ENCODE peak calls at places on chromosomes 13 and 19, in six cellular contexts. One of them, this sample, is unnamed.

GRCh38 chr19:7998081-7998480 is 7.4 kb downstream of the ELAVL1 start:
- DNase-seq in bronchial epithelial cell: no peak
- DNase-seq in colonic mucosa: no peak
- DNase-seq in A549: no peak
- DNase-seq in CD8-positive, alpha-beta T cell: no peak
- DNase-seq in fibroblast of mammary gland: peak; percentile 60
- DNase-seq in this sample: no peak

GRCh38 chr13:50340566-50341287 is 325.5 kb downstream of the KCNRG start:
- DNase-seq in A549: no peak
- DNase-seq in fibroblast of mammary gland: no peak
- DNase-seq in bronchial epithelial cell: no peak
- DNase-seq in CD8-positive, alpha-beta T cell: no peak
- DNase-seq in colonic mucosa: no peak
- DNase-seq in this sample: no peak

GRCh38 chr13:94328336-94329041 is 151.0 kb downstream of the DCT start:
- DNase-seq in CD8-positive, alpha-beta T cell: no peak
- DNase-seq in bronchial epithelial cell: no peak
- DNase-seq in colonic mucosa: no peak
- DNase-seq in A549: no peak
- DNase-seq in fibroblast of mammary gland: no peak
- DNase-seq in this sample: no peak

GRCh38 chr13:38804536-38804935 is 117.7 kb downstream of the FREM2 start:
- DNase-seq in colonic mucosa: no peak
- DNase-seq in bronchial epithelial cell: peak; percentile 72
- DNase-seq in A549: no peak
- DNase-seq in CD8-positive, alpha-beta T cell: no peak
- DNase-seq in fibroblast of mammary gland: peak; percentile 22
- DNase-seq in this sample: no peak

GRCh38 chr13:98484289-98485219 is 92.4 kb downstream of the STK24 start:
- DNase-seq in fibroblast of mammary gland: peak; percentile 97
- DNase-seq in CD8-positive, alpha-beta T cell: peak; percentile 31
- DNase-seq in bronchial epithelial cell: peak; percentile 99
- DNase-seq in colonic mucosa: peak; percentile 91
- DNase-seq in A549: peak; percentile 91
- DNase-seq in this sample: peak; percentile 87

GRCh38 chr19:17530586-17530985 is 19.1 kb downstream of the PGLS start:
- DNase-seq in CD8-positive, alpha-beta T cell: no peak
- DNase-seq in fibroblast of mammary gland: no peak
- DNase-seq in bronchial epithelial cell: no peak
- DNase-seq in colonic mucosa: no peak
- DNase-seq in A549: no peak
- DNase-seq in this sample: no peak

GRCh38 chr13:109140777-109141354 is 511.5 kb downstream of the MYO16 start:
- DNase-seq in A549: no peak
- DNase-seq in bronchial epithelial cell: no peak
- DNase-seq in fibroblast of mammary gland: no peak
- DNase-seq in CD8-positive, alpha-beta T cell: no peak
- DNase-seq in colonic mucosa: no peak
- DNase-seq in this sample: no peak

GRCh38 chr13:57604442-57604841 is 27.1 kb upstream of the PCDH17 start:
- DNase-seq in fibroblast of mammary gland: no peak
- DNase-seq in bronchial epithelial cell: no peak
- DNase-seq in CD8-positive, alpha-beta T cell: no peak
- DNase-seq in A549: no peak
- DNase-seq in colonic mucosa: no peak
- DNase-seq in this sample: no peak

GRCh38 chr19:30091856-30092255 is 149.8 kb downstream of the URI1 start:
- DNase-seq in fibroblast of mammary gland: no peak
- DNase-seq in bronchial epithelial cell: no peak
- DNase-seq in colonic mucosa: no peak
- DNase-seq in A549: no peak
- DNase-seq in CD8-positive, alpha-beta T cell: no peak
- DNase-seq in this sample: no peak

GRCh38 chr19:35247526-35248309 is 1.1 kb upstream of the LSR start:
- DNase-seq in fibroblast of mammary gland: no peak
- DNase-seq in bronchial epithelial cell: peak; percentile 75
- DNase-seq in colonic mucosa: peak; percentile 94
- DNase-seq in A549: peak; percentile 78
- DNase-seq in CD8-positive, alpha-beta T cell: peak; percentile 49
- DNase-seq in this sample: no peak

GRCh38 chr19:29687244-29687896 is 22.1 kb downstream of the PLEKHF1 start:
- DNase-seq in A549: no peak
- DNase-seq in fibroblast of mammary gland: peak; percentile 99
- DNase-seq in CD8-positive, alpha-beta T cell: no peak
- DNase-seq in bronchial epithelial cell: peak; percentile 79
- DNase-seq in colonic mucosa: no peak
- DNase-seq in this sample: peak; percentile 75

GRCh38 chr13:95713651-95714050 is 36.7 kb downstream of the DNAJC3 start:
- DNase-seq in CD8-positive, alpha-beta T cell: no peak
- DNase-seq in A549: no peak
- DNase-seq in colonic mucosa: no peak
- DNase-seq in fibroblast of mammary gland: peak; percentile 45
- DNase-seq in bronchial epithelial cell: peak; percentile 40
- DNase-seq in this sample: no peak

GRCh38 chr13:38415233-38415632 is 65.6 kb downstream of the UFM1 start:
- DNase-seq in bronchial epithelial cell: no peak
- DNase-seq in CD8-positive, alpha-beta T cell: no peak
- DNase-seq in A549: no peak
- DNase-seq in fibroblast of mammary gland: no peak
- DNase-seq in colonic mucosa: no peak
- DNase-seq in this sample: no peak

GRCh38 chr19:47256688-47257410 is 524 bp downstream of the CCDC9 start:
- DNase-seq in fibroblast of mammary gland: peak; percentile 98
- DNase-seq in colonic mucosa: peak; percentile 100
- DNase-seq in CD8-positive, alpha-beta T cell: peak; percentile 98
- DNase-seq in A549: peak; percentile 99
- DNase-seq in bronchial epithelial cell: peak; percentile 92
- DNase-seq in this sample: peak; percentile 92

GRCh38 chr19:17778621-17779280 is 16.2 kb upstream of the B3GNT3 start:
- DNase-seq in bronchial epithelial cell: peak; percentile 31
- DNase-seq in A549: no peak
- DNase-seq in colonic mucosa: peak; percentile 59
- DNase-seq in fibroblast of mammary gland: no peak
- DNase-seq in CD8-positive, alpha-beta T cell: no peak
- DNase-seq in this sample: no peak

GRCh38 chr13:41060723-41061074 is 610 bp upstream of the WBP4 start:
- DNase-seq in colonic mucosa: peak; percentile 79
- DNase-seq in CD8-positive, alpha-beta T cell: peak; percentile 72
- DNase-seq in fibroblast of mammary gland: peak; percentile 81
- DNase-seq in bronchial epithelial cell: peak; percentile 58
- DNase-seq in A549: peak; percentile 12
- DNase-seq in this sample: no peak

GRCh38 chr13:113490496-113491417 is at the start of gene DCUN1D2:
- DNase-seq in fibroblast of mammary gland: peak; percentile 94
- DNase-seq in CD8-positive, alpha-beta T cell: peak; percentile 68
- DNase-seq in A549: peak; percentile 76
- DNase-seq in colonic mucosa: peak; percentile 93
- DNase-seq in bronchial epithelial cell: peak; percentile 82
- DNase-seq in this sample: peak; percentile 53

GRCh38 chr19:10760268-10760944 is 42.5 kb downstream of the DNM2 start:
- DNase-seq in CD8-positive, alpha-beta T cell: no peak
- DNase-seq in A549: no peak
- DNase-seq in fibroblast of mammary gland: peak; percentile 23
- DNase-seq in bronchial epithelial cell: no peak
- DNase-seq in colonic mucosa: no peak
- DNase-seq in this sample: no peak

GRCh38 chr19:43675269-43675879 is 5.4 kb upstream of the PLAUR start:
- DNase-seq in bronchial epithelial cell: peak; percentile 99
- DNase-seq in fibroblast of mammary gland: peak; percentile 61
- DNase-seq in CD8-positive, alpha-beta T cell: no peak
- DNase-seq in A549: peak; percentile 78
- DNase-seq in colonic mucosa: peak; percentile 91
- DNase-seq in this sample: no peak

GRCh38 chr13:107681611-107682010 is 533.7 kb downstream of the LIG4 start:
- DNase-seq in fibroblast of mammary gland: no peak
- DNase-seq in A549: no peak
- DNase-seq in bronchial epithelial cell: no peak
- DNase-seq in CD8-positive, alpha-beta T cell: no peak
- DNase-seq in colonic mucosa: no peak
- DNase-seq in this sample: no peak

GRCh38 chr13:74771964-74772363 is 637.8 kb upstream of the KLF12 start:
- DNase-seq in fibroblast of mammary gland: peak; percentile 90
- DNase-seq in colonic mucosa: no peak
- DNase-seq in bronchial epithelial cell: peak; percentile 66
- DNase-seq in A549: no peak
- DNase-seq in CD8-positive, alpha-beta T cell: no peak
- DNase-seq in this sample: peak; percentile 61

GRCh38 chr13:49731766-49732165 is 40.5 kb upstream of the EBPL start:
- DNase-seq in A549: no peak
- DNase-seq in colonic mucosa: no peak
- DNase-seq in fibroblast of mammary gland: peak; percentile 87
- DNase-seq in bronchial epithelial cell: peak; percentile 71
- DNase-seq in CD8-positive, alpha-beta T cell: no peak
- DNase-seq in this sample: peak; percentile 46

GRCh38 chr19:11807099-11807380 is 7.0 kb upstream of the ZNF440 start:
- DNase-seq in A549: no peak
- DNase-seq in CD8-positive, alpha-beta T cell: no peak
- DNase-seq in colonic mucosa: no peak
- DNase-seq in fibroblast of mammary gland: no peak
- DNase-seq in bronchial epithelial cell: no peak
- DNase-seq in this sample: no peak

GRCh38 chr19:36547001-36547732 is 19.1 kb upstream of the ZNF260 start:
- DNase-seq in bronchial epithelial cell: peak; percentile 13
- DNase-seq in CD8-positive, alpha-beta T cell: no peak
- DNase-seq in colonic mucosa: no peak
- DNase-seq in A549: no peak
- DNase-seq in fibroblast of mammary gland: peak; percentile 25
- DNase-seq in this sample: no peak

GRCh38 chr19:10566658-10567410 is 1.0 kb upstream of the KRI1 start:
- DNase-seq in A549: no peak
- DNase-seq in fibroblast of mammary gland: no peak
- DNase-seq in CD8-positive, alpha-beta T cell: peak; percentile 38
- DNase-seq in colonic mucosa: peak; percentile 38
- DNase-seq in bronchial epithelial cell: no peak
- DNase-seq in this sample: no peak

DNA sequence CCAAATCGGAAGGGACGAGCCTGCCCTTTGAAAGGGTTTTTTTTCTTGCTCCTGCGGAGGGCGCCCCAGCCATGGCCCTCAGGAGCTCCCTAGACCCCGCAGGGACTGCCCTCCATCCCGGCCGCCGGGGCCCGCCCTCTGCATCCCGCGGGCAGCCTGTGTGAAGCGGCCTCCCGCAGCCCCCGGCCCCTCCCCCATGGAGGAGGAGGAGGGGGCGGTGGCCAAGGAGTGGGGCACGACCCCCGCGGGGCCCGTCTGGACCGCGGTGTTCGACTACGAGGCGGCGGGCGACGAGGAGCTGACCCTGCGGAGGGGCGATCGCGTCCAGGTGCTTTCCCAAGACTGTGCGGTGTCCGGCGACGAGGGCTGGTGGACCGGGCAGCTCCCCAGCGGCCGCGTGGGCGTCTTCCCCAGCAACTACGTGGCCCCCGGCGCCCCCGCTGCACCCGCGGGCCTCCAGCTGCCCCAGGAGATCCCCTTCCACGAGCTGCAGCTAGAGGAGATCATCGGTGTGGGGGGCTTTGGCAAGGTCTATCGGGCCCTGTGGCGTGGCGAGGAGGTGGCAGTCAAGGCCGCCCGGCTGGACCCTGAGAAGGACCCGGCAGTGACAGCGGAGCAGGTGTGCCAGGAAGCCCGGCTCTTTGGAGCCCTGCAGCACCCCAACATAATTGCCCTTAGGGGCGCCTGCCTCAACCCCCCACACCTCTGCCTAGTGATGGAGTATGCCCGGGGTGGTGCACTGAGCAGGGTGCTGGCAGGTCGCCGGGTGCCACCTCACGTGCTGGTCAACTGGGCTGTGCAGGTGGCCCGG is 815 bp downstream of the MAP3K10 start:
- DNase-seq in colonic mucosa: peak; percentile 23
- DNase-seq in A549: peak; percentile 70
- DNase-seq in CD8-positive, alpha-beta T cell: peak; percentile 6
- DNase-seq in fibroblast of mammary gland: peak; percentile 20
- DNase-seq in bronchial epithelial cell: no peak
- DNase-seq in this sample: no peak
- TF ChIP-seq CTCF in colonic mucosa: no peak
- TF ChIP-seq CTCF in A549: peak; percentile 27
- TF ChIP-seq CTCF in CD8-positive, alpha-beta T cell: no peak
- TF ChIP-seq CTCF in fibroblast of mammary gland: no peak
- TF ChIP-seq CTCF in bronchial epithelial cell: no peak
- TF ChIP-seq CTCF in this sample: no peak

GRCh38 chr13:22455036-22455435 is 725.7 kb upstream of the SGCG start:
- DNase-seq in A549: no peak
- DNase-seq in fibroblast of mammary gland: no peak
- DNase-seq in colonic mucosa: no peak
- DNase-seq in CD8-positive, alpha-beta T cell: no peak
- DNase-seq in bronchial epithelial cell: no peak
- DNase-seq in this sample: no peak

GRCh38 chr13:22449251-22449650 is 731.5 kb upstream of the SGCG start:
- DNase-seq in fibroblast of mammary gland: no peak
- DNase-seq in CD8-positive, alpha-beta T cell: no peak
- DNase-seq in A549: no peak
- DNase-seq in colonic mucosa: no peak
- DNase-seq in bronchial epithelial cell: no peak
- DNase-seq in this sample: no peak

GRCh38 chr13:22454586-22454985 is 726.2 kb upstream of the SGCG start:
- DNase-seq in A549: no peak
- DNase-seq in fibroblast of mammary gland: peak; percentile 2
- DNase-seq in CD8-positive, alpha-beta T cell: no peak
- DNase-seq in bronchial epithelial cell: no peak
- DNase-seq in colonic mucosa: no peak
- DNase-seq in this sample: no peak

GRCh38 chr13:22447132-22447886 is 733.5 kb upstream of the SGCG start:
- DNase-seq in fibroblast of mammary gland: no peak
- DNase-seq in bronchial epithelial cell: no peak
- DNase-seq in A549: no peak
- DNase-seq in colonic mucosa: no peak
- DNase-seq in CD8-positive, alpha-beta T cell: no peak
- DNase-seq in this sample: no peak

GRCh38 chr13:22451345-22451744 is 729.4 kb upstream of the SGCG start:
- DNase-seq in A549: no peak
- DNase-seq in fibroblast of mammary gland: no peak
- DNase-seq in colonic mucosa: no peak
- DNase-seq in bronchial epithelial cell: no peak
- DNase-seq in CD8-positive, alpha-beta T cell: no peak
- DNase-seq in this sample: no peak
- H3K4me3 ChIP-seq in A549: no peak overlapping the region
- H3K4me3 ChIP-seq in fibroblast of mammary gland: no peak overlapping the region
- H3K4me3 ChIP-seq in colonic mucosa: no peak overlapping the region
- H3K4me3 ChIP-seq in bronchial epithelial cell: no peak overlapping the region
- H3K4me3 ChIP-seq in CD8-positive, alpha-beta T cell: no peak overlapping the region
- H3K4me3 ChIP-seq in this sample: no peak overlapping the region

GRCh38 chr19:38686530-38686888 is 39.1 kb downstream of the ACTN4 start:
- DNase-seq in CD8-positive, alpha-beta T cell: peak; percentile 23
- DNase-seq in A549: no peak
- DNase-seq in colonic mucosa: no peak
- DNase-seq in bronchial epithelial cell: no peak
- DNase-seq in fibroblast of mammary gland: no peak
- DNase-seq in this sample: no peak
- TF ChIP-seq CTCF in CD8-positive, alpha-beta T cell: no peak
- TF ChIP-seq CTCF in A549: no peak
- TF ChIP-seq CTCF in colonic mucosa: no peak
- TF ChIP-seq CTCF in bronchial epithelial cell: no peak
- TF ChIP-seq CTCF in fibroblast of mammary gland: no peak
- TF ChIP-seq CTCF in this sample: no peak

DNA sequence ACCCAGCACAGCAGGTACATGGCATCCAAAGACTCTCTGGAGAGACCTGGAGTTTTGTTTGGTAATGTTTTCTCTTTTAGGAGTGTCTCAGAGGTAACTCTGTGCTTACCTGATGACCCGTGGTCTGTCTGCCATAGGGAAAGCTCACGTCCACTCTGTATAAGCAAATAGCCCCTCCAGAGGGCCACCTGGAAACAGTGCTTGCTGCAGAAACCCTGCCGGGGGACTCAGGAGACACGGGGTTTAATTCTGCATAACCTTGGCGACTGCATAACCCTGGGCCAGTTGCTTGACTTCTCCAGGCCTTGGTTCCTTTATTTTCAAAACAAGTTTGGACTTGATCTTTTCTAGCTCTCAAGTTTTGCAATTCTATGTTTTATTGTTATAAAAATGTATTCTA is 187.2 kb upstream of the SOX1 start:
- DNase-seq in fibroblast of mammary gland: no peak
- DNase-seq in colonic mucosa: no peak
- DNase-seq in bronchial epithelial cell: no peak
- DNase-seq in CD8-positive, alpha-beta T cell: no peak
- DNase-seq in A549: no peak
- DNase-seq in this sample: no peak
- H3K4me3 ChIP-seq in fibroblast of mammary gland: no peak overlapping the region
- H3K4me3 ChIP-seq in colonic mucosa: no peak overlapping the region
- H3K4me3 ChIP-seq in bronchial epithelial cell: no peak overlapping the region
- H3K4me3 ChIP-seq in CD8-positive, alpha-beta T cell: no peak overlapping the region
- H3K4me3 ChIP-seq in A549: no peak overlapping the region
- H3K4me3 ChIP-seq in this sample: no peak overlapping the region